ENCODE peak calls at places on chromosomes 7 and 10, in six cellular contexts. A is K562, F is A549, N is lower leg skin, O is astrocyte of the spinal cord, X is lung. C is an unnamed sample.

GRCh38 chr10:2839081-2839725 is 228.1 kb upstream of the PFKP start:
- DNase-seq in A (peak), F (peak), N (no peak), O (no peak), X (peak), C (no peak)

GRCh38 chr10:88108115-88108610 is 244.7 kb downstream of the PTEN start:
- DNase-seq in A (no peak), F (no peak), N (no peak), O (no peak), X (no peak), C (no peak)

GRCh38 chr7:128259131-128260056 is 18.3 kb downstream of the LEP start:
- DNase-seq in A (no peak), F (no peak), N (peak), O (no peak), X (peak), C (peak)

GRCh38 chr7:106768324-106768751 is 96.7 kb upstream of the PIK3CG start:
- DNase-seq in A (no peak), F (no peak), N (no peak), O (peak), X (no peak), C (no peak)

GRCh38 chr7:103821105-103821504 is 168.4 kb downstream of the RELN start:
- DNase-seq in A (no peak), F (no peak), N (no peak), O (no peak), X (no peak), C (no peak)

GRCh38 chr7:496528-497295 is 22.9 kb downstream of the PDGFA start:
- DNase-seq in A (no peak), F (no peak), N (no peak), O (no peak), X (no peak), C (no peak)

GRCh38 chr7:95993420-95993819 is 221.1 kb downstream of the DYNC1I1 start:
- DNase-seq in A (no peak), F (no peak), N (no peak), O (no peak), X (no peak), C (no peak)

GRCh38 chr10:88006261-88006660 is 142.8 kb downstream of the PTEN start:
- DNase-seq in A (no peak), F (no peak), N (no peak), O (no peak), X (no peak), C (no peak)

GRCh38 chr10:58334817-58335305 is at the start of gene UBE2D1:
- DNase-seq in A (peak), F (peak), N (peak), O (peak), X (peak), C (no peak)

GRCh38 chr7:135517060-135517459 is 7.2 kb upstream of the CNOT4 start:
- DNase-seq in A (no peak), F (no peak), N (no peak), O (no peak), X (no peak), C (no peak)

GRCh38 chr10:79269969-79270368 is 77.3 kb upstream of the PPIF start:
- DNase-seq in A (no peak), F (no peak), N (no peak), O (no peak), X (no peak), C (no peak)

GRCh38 chr7:128359939-128360338 is 1.6 kb downstream of the PRRT4 start:
- DNase-seq in A (no peak), F (no peak), N (no peak), O (no peak), X (no peak), C (no peak)

GRCh38 chr7:151242181-151243044 is 6.1 kb downstream of the SMARCD3 start:
- DNase-seq in A (no peak), F (no peak), N (no peak), O (no peak), X (no peak), C (no peak)

GRCh38 chr7:108836246-108836645 is 266.6 kb downstream of the DNAJB9 start:
- DNase-seq in A (no peak), F (no peak), N (no peak), O (peak), X (no peak), C (no peak)

GRCh38 chr7:47508389-47509380 is 73.2 kb downstream of the TNS3 start:
- DNase-seq in A (no peak), F (no peak), N (no peak), O (no peak), X (no peak), C (no peak)

GRCh38 chr7:45482451-45482850 is 91.7 kb upstream of the ADCY1 start:
- DNase-seq in A (no peak), F (no peak), N (no peak), O (no peak), X (no peak), C (no peak)

GRCh38 chr10:17226891-17227303 is 1.1 kb upstream of the VIM start:
- DNase-seq in A (no peak), F (no peak), N (peak), O (no peak), X (no peak), C (no peak)

GRCh38 chr10:17229016-17229716 is 1.1 kb downstream of the VIM start:
- DNase-seq in A (peak), F (peak), N (peak), O (peak), X (peak), C (no peak)

GRCh38 chr10:17227367-17228080 is 517 bp upstream of the VIM start:
- DNase-seq in A (no peak), F (no peak), N (no peak), O (peak), X (no peak), C (no peak)

GRCh38 chr10:17229717-17229966 is 1.6 kb downstream of the VIM start:
- DNase-seq in A (no peak), F (no peak), N (no peak), O (no peak), X (no peak), C (no peak)

DNA sequence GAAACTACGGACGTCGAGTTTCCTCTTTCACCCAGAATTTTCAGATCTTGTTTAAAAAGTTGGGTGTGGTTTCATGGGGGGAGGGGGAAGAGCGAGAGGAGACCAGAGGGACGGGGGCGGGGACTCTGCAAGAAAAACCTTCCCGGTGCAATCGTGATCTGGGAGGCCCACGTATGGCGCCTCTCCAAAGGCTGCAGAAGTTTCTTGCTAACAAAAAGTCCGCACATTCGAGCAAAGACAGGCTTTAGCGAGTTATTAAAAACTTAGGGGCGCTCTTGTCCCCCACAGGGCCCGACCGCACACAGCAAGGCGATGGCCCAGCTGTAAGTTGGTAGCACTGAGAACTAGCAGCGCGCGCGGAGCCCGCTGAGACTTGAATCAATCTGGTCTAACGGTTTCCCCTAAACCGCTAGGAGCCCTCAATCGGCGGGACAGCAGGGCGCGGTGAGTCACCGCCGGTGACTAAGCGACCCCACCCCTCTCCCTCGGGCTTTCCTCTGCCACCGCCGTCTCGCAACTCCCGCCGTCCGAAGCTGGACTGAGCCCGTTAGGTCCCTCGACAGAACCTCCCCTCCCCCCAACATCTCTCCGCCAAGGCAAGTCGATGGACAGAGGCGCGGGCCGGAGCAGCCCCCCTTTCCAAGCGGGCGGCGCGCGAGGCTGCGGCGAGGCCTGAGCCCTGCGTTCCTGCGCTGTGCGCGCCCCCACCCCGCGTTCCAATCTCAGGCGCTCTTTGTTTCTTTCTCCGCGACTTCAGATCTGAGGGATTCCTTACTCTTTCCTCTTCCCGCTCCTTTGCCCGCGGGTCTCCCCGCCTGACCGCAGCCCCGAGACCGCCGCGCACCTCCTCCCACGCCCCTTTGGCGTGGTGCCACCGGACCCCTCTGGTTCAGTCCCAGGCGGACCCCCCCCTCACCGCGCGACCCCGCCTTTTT is at the start of gene VIM:
- DNase-seq in A (peak), F (peak), N (peak), O (peak), X (peak), C (peak)
- TF ChIP-seq CTCF in A (no peak), F (no peak), N (no peak), O (no peak), X (no peak), C (no peak)

DNA sequence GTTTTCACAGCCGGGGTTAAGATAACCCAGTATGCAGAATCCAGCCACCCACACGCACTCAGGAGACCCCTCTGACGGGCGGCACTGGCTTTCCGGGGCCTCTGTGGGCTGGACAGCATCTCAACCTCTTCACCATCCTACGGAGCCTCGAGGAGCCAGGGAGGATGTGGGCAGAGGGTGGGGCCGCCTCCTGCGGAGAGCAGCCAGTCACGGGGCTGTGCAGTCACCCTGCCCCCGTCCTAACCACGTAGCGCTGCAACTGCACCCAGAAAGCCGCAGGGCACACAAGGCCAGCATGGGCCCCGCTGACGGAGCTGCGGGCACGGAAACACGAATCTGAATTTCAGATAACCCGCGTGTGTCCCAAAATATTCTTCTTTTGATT is 270.3 kb downstream of the ELFN1 start:
- DNase-seq in A (peak), F (no peak), N (peak), O (peak), X (peak), C (no peak)
- H3K4me3 ChIP-seq in A (no peak), F (no peak), N (no peak), O (no peak), X (no peak), C (no peak)

GRCh38 chr10:97713828-97714400 is 384 bp downstream of the MARVELD1 start:
- DNase-seq in A (peak), F (peak), N (peak), O (peak), X (peak), C (no peak)
- TF ChIP-seq CTCF in A (peak), F (peak), N (no peak), O (peak), X (no peak), C (no peak)

GRCh38 chr7:118082506-118082905 is 101.5 kb upstream of the LSM8 start:
- DNase-seq in A (no peak), F (no peak), N (no peak), O (peak), X (no peak), C (no peak)
- H3K4me3 ChIP-seq in A (no peak), F (no peak), N (no peak), O (no peak), X (no peak), C (no peak)